ENCODE peak calls at places on chromosomes 5 and 9, in nine cellular contexts. H is activated T-helper 1 cell treated with anti-CD3 and anti-CD28 coated beads, Interleukin-12 subunit alpha, Interleukin-12 subunit beta, Interleukin-2, Interleukin-4 antibody, amounts not matched to agents 30 ng/mL and 10 ng/mL and 1 ng/mL, durations not matched to agents 14 hours and 24 hours and 36 hours; X is lower lobe of right lung; N is choroid plexus epithelial cell; E is neuronal stem cell; T is stimulated activated CD8-positive, alpha-beta memory T cell treated with anti-CD3 and anti-CD28 coated beads, Interleukin-7, amount 100 ng/mL, for 1 hour; G is ELR; Z is KG1; Q is endothelial cell of umbilical vein. S is an unnamed sample.

GRCh38 chr5:61320860-61321259 is 11.2 kb upstream of the ZSWIM6 start:
- DNase-seq in N (no peak), Z (no peak), Q (no peak), X (no peak), H (no peak), G (no peak), T (no peak), E (no peak), S (no peak)

GRCh38 chr9:14670718-14671117 is 22.5 kb downstream of the ZDHHC21 start:
- DNase-seq in H (no peak), T (no peak), Q (peak), G (peak), E (no peak), Z (no peak), N (peak), X (no peak), S (peak)

GRCh38 chr5:99771296-99771695 is 763.9 kb upstream of the FAM174A start:
- DNase-seq in X (no peak), T (no peak), H (no peak), N (peak), Z (no peak), Q (peak), E (no peak), G (no peak), S (no peak)

GRCh38 chr9:110076894-110077725 is 130.8 kb downstream of the C9orf152 start:
- DNase-seq in E (no peak), X (no peak), Z (no peak), G (peak), Q (no peak), H (no peak), N (peak), T (no peak), S (peak)

GRCh38 chr9:109962215-109962614 is 182.2 kb downstream of the PALM2AKAP2 start:
- DNase-seq in N (no peak), E (no peak), X (no peak), Z (no peak), T (no peak), Q (no peak), H (no peak), G (no peak), S (no peak)

GRCh38 chr5:27592231-27592630 is 553.8 kb upstream of the CDH9 start:
- DNase-seq in G (peak), H (no peak), T (no peak), N (peak), E (no peak), X (no peak), Z (no peak), Q (no peak), S (no peak)

GRCh38 chr5:181243020-181243520 is 636 bp downstream of the RACK1 start:
- DNase-seq in G (peak), Q (peak), X (no peak), E (no peak), Z (no peak), H (no peak), N (peak), T (no peak), S (peak)

GRCh38 chr9:116002181-116002580 is 151.4 kb upstream of the PAPPA start:
- DNase-seq in Q (no peak), T (no peak), X (no peak), Z (no peak), H (no peak), E (no peak), G (no peak), N (no peak), S (no peak)

GRCh38 chr5:141841376-141841775 is 36.8 kb downstream of the PCDH1 start:
- DNase-seq in Q (peak), X (peak), T (no peak), G (no peak), N (no peak), Z (no peak), E (no peak), H (no peak), S (no peak)

GRCh38 chr9:131404581-131404980 is 10.7 kb downstream of the PRRC2B start:
- DNase-seq in N (no peak), H (no peak), E (no peak), Q (no peak), G (no peak), Z (no peak), T (no peak), X (no peak), S (peak)

GRCh38 chr9:109894921-109895758 is 115.1 kb downstream of the PALM2AKAP2 start:
- DNase-seq in G (peak), T (no peak), X (no peak), H (peak), E (no peak), Q (no peak), N (peak), Z (peak), S (peak)

GRCh38 chr5:138466058-138466899 is 1.0 kb downstream of the EGR1 start:
- DNase-seq in G (peak), Z (no peak), Q (peak), X (peak), E (no peak), T (no peak), N (peak), H (no peak), S (peak)

GRCh38 chr5:65624025-65624569 is at the start of gene TRIM23:
- DNase-seq in Z (peak), N (peak), X (peak), T (peak), Q (peak), H (peak), E (peak), G (peak), S (peak)

GRCh38 chr5:176888016-176888864 is 10.9 kb downstream of the HK3 start:
- DNase-seq in Z (no peak), Q (no peak), G (no peak), X (no peak), E (no peak), N (no peak), T (no peak), H (no peak), S (no peak)

GRCh38 chr5:89265511-89266169 is 382.7 kb upstream of the MEF2C start:
- DNase-seq in H (no peak), N (peak), T (no peak), X (no peak), Z (no peak), E (no peak), G (peak), Q (no peak), S (peak)

GRCh38 chr5:133347039-133347438 is 265.3 kb downstream of the FSTL4 start:
- DNase-seq in N (no peak), Q (no peak), H (no peak), E (no peak), X (no peak), T (no peak), G (peak), Z (no peak), S (no peak)

GRCh38 chr5:11182441-11183080 is 421.5 kb upstream of the DAP start:
- DNase-seq in T (no peak), G (peak), N (peak), E (peak), H (no peak), X (no peak), Q (peak), Z (no peak), S (peak)